ENCODE peak calls at places on chromosomes 6 and 20, in four cellular contexts. One of them, this sample, is unnamed.

GRCh38 chr6:8030920-8031319 is 33.3 kb downstream of the BLOC1S5 start:
- DNase-seq in head of caudate nucleus: no peak
- DNase-seq in stimulated activated CD4-positive, alpha-beta T cell treated with anti-CD3 and anti-CD28 coated beads, Interleukin-2, amount 100 ng/mL, for 48 hours: no peak
- DNase-seq in HCT116: no peak
- DNase-seq in this sample: no peak

GRCh38 chr20:41533537-41534136 is 84.5 kb downstream of the CHD6 start:
- DNase-seq in head of caudate nucleus: no peak
- DNase-seq in HCT116: no peak
- DNase-seq in stimulated activated CD4-positive, alpha-beta T cell treated with anti-CD3 and anti-CD28 coated beads, Interleukin-2, amount 100 ng/mL, for 48 hours: no peak
- DNase-seq in this sample: no peak

GRCh38 chr20:61560361-61560853 is 308.3 kb downstream of the CDH4 start:
- DNase-seq in head of caudate nucleus: no peak
- DNase-seq in stimulated activated CD4-positive, alpha-beta T cell treated with anti-CD3 and anti-CD28 coated beads, Interleukin-2, amount 100 ng/mL, for 48 hours: no peak
- DNase-seq in HCT116: no peak
- DNase-seq in this sample: peak

GRCh38 chr6:82178084-82178758 is 69.3 kb downstream of the IBTK start:
- DNase-seq in stimulated activated CD4-positive, alpha-beta T cell treated with anti-CD3 and anti-CD28 coated beads, Interleukin-2, amount 100 ng/mL, for 48 hours: no peak
- DNase-seq in head of caudate nucleus: no peak
- DNase-seq in HCT116: no peak
- DNase-seq in this sample: peak

GRCh38 chr6:40510442-40510841 is 76.7 kb downstream of the LRFN2 start:
- DNase-seq in stimulated activated CD4-positive, alpha-beta T cell treated with anti-CD3 and anti-CD28 coated beads, Interleukin-2, amount 100 ng/mL, for 48 hours: no peak
- DNase-seq in HCT116: no peak
- DNase-seq in head of caudate nucleus: no peak
- DNase-seq in this sample: no peak

GRCh38 chr6:134424131-134424794 is 106.4 kb upstream of the SGK1 start:
- DNase-seq in HCT116: no peak
- DNase-seq in head of caudate nucleus: no peak
- DNase-seq in stimulated activated CD4-positive, alpha-beta T cell treated with anti-CD3 and anti-CD28 coated beads, Interleukin-2, amount 100 ng/mL, for 48 hours: no peak
- DNase-seq in this sample: peak

GRCh38 chr20:32965581-32966373 is 38.5 kb downstream of the SUN5 start:
- DNase-seq in stimulated activated CD4-positive, alpha-beta T cell treated with anti-CD3 and anti-CD28 coated beads, Interleukin-2, amount 100 ng/mL, for 48 hours: no peak
- DNase-seq in head of caudate nucleus: no peak
- DNase-seq in HCT116: no peak
- DNase-seq in this sample: no peak

GRCh38 chr6:99592900-99593299 is 13.7 kb upstream of the PRDM13 start:
- DNase-seq in HCT116: no peak
- DNase-seq in stimulated activated CD4-positive, alpha-beta T cell treated with anti-CD3 and anti-CD28 coated beads, Interleukin-2, amount 100 ng/mL, for 48 hours: no peak
- DNase-seq in head of caudate nucleus: no peak
- DNase-seq in this sample: peak

GRCh38 chr20:4835244-4836177 is 113.8 kb downstream of the PRND start:
- DNase-seq in HCT116: no peak
- DNase-seq in head of caudate nucleus: no peak
- DNase-seq in stimulated activated CD4-positive, alpha-beta T cell treated with anti-CD3 and anti-CD28 coated beads, Interleukin-2, amount 100 ng/mL, for 48 hours: no peak
- DNase-seq in this sample: no peak

GRCh38 chr6:106728296-106728870 is 99.0 kb downstream of the QRSL1 start:
- DNase-seq in head of caudate nucleus: no peak
- DNase-seq in HCT116: no peak
- DNase-seq in stimulated activated CD4-positive, alpha-beta T cell treated with anti-CD3 and anti-CD28 coated beads, Interleukin-2, amount 100 ng/mL, for 48 hours: no peak
- DNase-seq in this sample: peak

GRCh38 chr20:16699287-16699686 is 30.5 kb upstream of the SNRPB2 start:
- DNase-seq in HCT116: no peak
- DNase-seq in stimulated activated CD4-positive, alpha-beta T cell treated with anti-CD3 and anti-CD28 coated beads, Interleukin-2, amount 100 ng/mL, for 48 hours: no peak
- DNase-seq in head of caudate nucleus: no peak
- DNase-seq in this sample: no peak

GRCh38 chr20:35111141-35111888 is 18.7 kb upstream of the TRPC4AP start:
- DNase-seq in HCT116: no peak
- DNase-seq in stimulated activated CD4-positive, alpha-beta T cell treated with anti-CD3 and anti-CD28 coated beads, Interleukin-2, amount 100 ng/mL, for 48 hours: no peak
- DNase-seq in head of caudate nucleus: no peak
- DNase-seq in this sample: peak

GRCh38 chr6:137570307-137570832 is 76.2 kb upstream of the OLIG3 start:
- DNase-seq in head of caudate nucleus: no peak
- DNase-seq in stimulated activated CD4-positive, alpha-beta T cell treated with anti-CD3 and anti-CD28 coated beads, Interleukin-2, amount 100 ng/mL, for 48 hours: no peak
- DNase-seq in HCT116: no peak
- DNase-seq in this sample: no peak

GRCh38 chr6:157278171-157278570 is 45.1 kb downstream of the TMEM242 start:
- DNase-seq in head of caudate nucleus: no peak
- DNase-seq in HCT116: no peak
- DNase-seq in stimulated activated CD4-positive, alpha-beta T cell treated with anti-CD3 and anti-CD28 coated beads, Interleukin-2, amount 100 ng/mL, for 48 hours: no peak
- DNase-seq in this sample: no peak

GRCh38 chr20:59705651-59706101 is 101.3 kb downstream of the PHACTR3 start:
- DNase-seq in HCT116: no peak
- DNase-seq in stimulated activated CD4-positive, alpha-beta T cell treated with anti-CD3 and anti-CD28 coated beads, Interleukin-2, amount 100 ng/mL, for 48 hours: no peak
- DNase-seq in head of caudate nucleus: no peak
- DNase-seq in this sample: no peak

GRCh38 chr20:47989957-47990356 is 204.7 kb upstream of the SULF2 start:
- DNase-seq in stimulated activated CD4-positive, alpha-beta T cell treated with anti-CD3 and anti-CD28 coated beads, Interleukin-2, amount 100 ng/mL, for 48 hours: no peak
- DNase-seq in HCT116: no peak
- DNase-seq in head of caudate nucleus: no peak
- DNase-seq in this sample: peak

GRCh38 chr6:142297996-142298753 is 3.6 kb upstream of the ADGRG6 start:
- DNase-seq in head of caudate nucleus: no peak
- DNase-seq in stimulated activated CD4-positive, alpha-beta T cell treated with anti-CD3 and anti-CD28 coated beads, Interleukin-2, amount 100 ng/mL, for 48 hours: no peak
- DNase-seq in HCT116: no peak
- DNase-seq in this sample: peak

GRCh38 chr6:2037230-2037926 is 208.0 kb downstream of the GMDS start:
- DNase-seq in stimulated activated CD4-positive, alpha-beta T cell treated with anti-CD3 and anti-CD28 coated beads, Interleukin-2, amount 100 ng/mL, for 48 hours: no peak
- DNase-seq in head of caudate nucleus: no peak
- DNase-seq in HCT116: no peak
- DNase-seq in this sample: peak

GRCh38 chr6:34093206-34093605 is 52.7 kb downstream of the GRM4 start:
- DNase-seq in HCT116: no peak
- DNase-seq in stimulated activated CD4-positive, alpha-beta T cell treated with anti-CD3 and anti-CD28 coated beads, Interleukin-2, amount 100 ng/mL, for 48 hours: no peak
- DNase-seq in head of caudate nucleus: no peak
- DNase-seq in this sample: no peak

GRCh38 chr6:55941713-55942112 is 66.3 kb upstream of the BMP5 start:
- DNase-seq in stimulated activated CD4-positive, alpha-beta T cell treated with anti-CD3 and anti-CD28 coated beads, Interleukin-2, amount 100 ng/mL, for 48 hours: no peak
- DNase-seq in HCT116: no peak
- DNase-seq in head of caudate nucleus: no peak
- DNase-seq in this sample: no peak

GRCh38 chr6:62392289-62392688 is 106.3 kb upstream of the KHDRBS2 start:
- DNase-seq in head of caudate nucleus: no peak
- DNase-seq in stimulated activated CD4-positive, alpha-beta T cell treated with anti-CD3 and anti-CD28 coated beads, Interleukin-2, amount 100 ng/mL, for 48 hours: no peak
- DNase-seq in HCT116: no peak
- DNase-seq in this sample: no peak

GRCh38 chr6:147941143-147941542 is 401.5 kb upstream of the SASH1 start:
- DNase-seq in HCT116: no peak
- DNase-seq in stimulated activated CD4-positive, alpha-beta T cell treated with anti-CD3 and anti-CD28 coated beads, Interleukin-2, amount 100 ng/mL, for 48 hours: no peak
- DNase-seq in head of caudate nucleus: no peak
- DNase-seq in this sample: peak

GRCh38 chr20:19212524-19213502 is at the start of gene SLC24A3:
- DNase-seq in HCT116: no peak
- DNase-seq in head of caudate nucleus: peak
- DNase-seq in stimulated activated CD4-positive, alpha-beta T cell treated with anti-CD3 and anti-CD28 coated beads, Interleukin-2, amount 100 ng/mL, for 48 hours: no peak
- DNase-seq in this sample: peak

GRCh38 chr6:35068206-35068605 is 72.9 kb downstream of the TCP11 start:
- DNase-seq in stimulated activated CD4-positive, alpha-beta T cell treated with anti-CD3 and anti-CD28 coated beads, Interleukin-2, amount 100 ng/mL, for 48 hours: no peak
- DNase-seq in head of caudate nucleus: no peak
- DNase-seq in HCT116: no peak
- DNase-seq in this sample: no peak

GRCh38 chr6:157677235-157677634 is 145.8 kb upstream of the SNX9 start:
- DNase-seq in stimulated activated CD4-positive, alpha-beta T cell treated with anti-CD3 and anti-CD28 coated beads, Interleukin-2, amount 100 ng/mL, for 48 hours: no peak
- DNase-seq in head of caudate nucleus: no peak
- DNase-seq in HCT116: no peak
- DNase-seq in this sample: no peak

GRCh38 chr20:3716195-3716834 is 3.9 kb upstream of the SIGLEC1 start:
- DNase-seq in head of caudate nucleus: peak
- DNase-seq in HCT116: peak
- DNase-seq in stimulated activated CD4-positive, alpha-beta T cell treated with anti-CD3 and anti-CD28 coated beads, Interleukin-2, amount 100 ng/mL, for 48 hours: peak
- DNase-seq in this sample: peak

GRCh38 chr6:38371312-38371672 is 268.4 kb downstream of the BTBD9 start:
- DNase-seq in head of caudate nucleus: no peak
- DNase-seq in stimulated activated CD4-positive, alpha-beta T cell treated with anti-CD3 and anti-CD28 coated beads, Interleukin-2, amount 100 ng/mL, for 48 hours: no peak
- DNase-seq in HCT116: no peak
- DNase-seq in this sample: no peak

GRCh38 chr6:147238164-147238563 is 33.9 kb downstream of the STXBP5 start:
- DNase-seq in head of caudate nucleus: no peak
- DNase-seq in HCT116: no peak
- DNase-seq in stimulated activated CD4-positive, alpha-beta T cell treated with anti-CD3 and anti-CD28 coated beads, Interleukin-2, amount 100 ng/mL, for 48 hours: no peak
- DNase-seq in this sample: no peak

GRCh38 chr6:5466459-5466858 is 205.1 kb downstream of the FARS2 start:
- DNase-seq in stimulated activated CD4-positive, alpha-beta T cell treated with anti-CD3 and anti-CD28 coated beads, Interleukin-2, amount 100 ng/mL, for 48 hours: no peak
- DNase-seq in head of caudate nucleus: no peak
- DNase-seq in HCT116: no peak
- DNase-seq in this sample: peak